ENCODE peak calls at places on chromosomes 2 and 18, in eight cellular contexts. P, V, S, K, L, O, Q and F are unnamed samples.

GRCh38 chr2:210461401-210461800 is 15.2 kb downstream of the LANCL1 start:
- DNase-seq in P (no peak), V (no peak), L (peak; percentile 45), O (no peak), K (no peak), Q (no peak), S (no peak), F (no peak)

GRCh38 chr18:4453712-4454547 is 1.2 kb downstream of the DLGAP1 start:
- DNase-seq in P (no peak), V (peak; percentile 13), O (peak; percentile 20), L (no peak), S (no peak), K (no peak), Q (no peak), F (peak; percentile 10)

GRCh38 chr2:84894758-84895520 is 10.5 kb upstream of the TMSB10 start:
- DNase-seq in O (peak; percentile 56), Q (peak; percentile 31), S (no peak), V (no peak), K (no peak), P (no peak), L (no peak), F (no peak)

GRCh38 chr2:6648656-6649247 is 217.0 kb downstream of the CMPK2 start:
- DNase-seq in K (no peak), S (no peak), L (no peak), O (no peak), P (no peak), V (no peak), Q (no peak), F (no peak)

GRCh38 chr2:204027105-204027504 is 90.5 kb downstream of the ICOS start:
- DNase-seq in L (no peak), Q (peak; percentile 74), O (no peak), V (no peak), K (peak; percentile 15), P (no peak), S (peak; percentile 1), F (no peak)

GRCh38 chr2:36670881-36671595 is 25.5 kb upstream of the VIT start:
- DNase-seq in O (no peak), V (no peak), Q (no peak), L (no peak), K (peak; percentile 20), S (no peak), P (no peak), F (no peak)

GRCh38 chr2:134244091-134244490 is 9.8 kb upstream of the MGAT5 start:
- DNase-seq in L (no peak), Q (peak; percentile 26), S (no peak), O (no peak), V (no peak), P (no peak), K (no peak), F (no peak)

GRCh38 chr2:195532628-195533271 is 124.3 kb upstream of the SLC39A10 start:
- DNase-seq in P (no peak), O (no peak), L (no peak), Q (peak; percentile 23), K (peak; percentile 31), V (no peak), S (no peak), F (no peak)

GRCh38 chr18:52869942-52870907 is 530.2 kb downstream of the DCC start:
- DNase-seq in O (no peak), S (no peak), Q (no peak), L (no peak), V (peak; percentile 9), K (no peak), P (no peak), F (no peak)

GRCh38 chr2:110919738-110920137 is 187.4 kb downstream of the ACOXL start:
- DNase-seq in L (no peak), Q (no peak), O (no peak), S (no peak), V (no peak), P (no peak), K (no peak), F (no peak)

GRCh38 chr2:138846216-138846821 is 66.1 kb upstream of the NXPH2 start:
- DNase-seq in K (peak; percentile 31), O (no peak), V (peak; percentile 65), P (no peak), S (no peak), Q (peak; percentile 19), L (no peak), F (no peak)

GRCh38 chr2:200406379-200406778 is 99.9 kb downstream of the SPATS2L start:
- DNase-seq in O (no peak), Q (no peak), L (no peak), P (no peak), S (no peak), V (no peak), K (no peak), F (no peak)

GRCh38 chr2:25664531-25665307 is 8.7 kb downstream of the DTNB start:
- DNase-seq in V (peak; percentile 80), Q (peak; percentile 72), S (no peak), P (peak; percentile 59), O (peak; percentile 72), K (peak; percentile 78), L (no peak), F (no peak)

GRCh38 chr2:168736636-168737424 is 65.6 kb upstream of the NOSTRIN start:
- DNase-seq in K (no peak), P (no peak), V (no peak), S (no peak), Q (no peak), O (no peak), L (no peak), F (no peak)

GRCh38 chr18:48133675-48134251 is 203.3 kb upstream of the SMAD2 start:
- DNase-seq in O (peak; percentile 46), P (no peak), Q (peak; percentile 72), S (peak; percentile 17), V (peak; percentile 55), K (no peak), L (no peak), F (no peak)

GRCh38 chr2:105789745-105790466 is 45.2 kb downstream of the NCK2 start:
- DNase-seq in O (no peak), P (no peak), K (peak; percentile 67), S (no peak), Q (peak; percentile 64), L (peak; percentile 74), V (no peak), F (peak; percentile 55)

GRCh38 chr2:38262514-38262871 is 114.6 kb downstream of the ATL2 start:
- DNase-seq in S (no peak), O (no peak), Q (no peak), L (no peak), K (no peak), V (no peak), P (no peak), F (no peak)

GRCh38 chr2:27809761-27810241 is 38.3 kb downstream of the MRPL33 start:
- DNase-seq in P (no peak), K (peak; percentile 78), S (peak; percentile 81), V (no peak), L (no peak), Q (peak; percentile 92), O (no peak), F (no peak)

GRCh38 chr2:105143467-105144127 is 97.9 kb upstream of the GPR45 start:
- DNase-seq in S (peak; percentile 11), V (peak; percentile 37), O (peak; percentile 16), P (no peak), L (no peak), K (no peak), Q (peak; percentile 65), F (peak; percentile 53)

GRCh38 chr18:30982285-30982992 is 60.1 kb downstream of the DSC3 start:
- DNase-seq in K (no peak), V (no peak), O (no peak), L (no peak), S (no peak), P (no peak), Q (no peak), F (no peak)

GRCh38 chr2:212974692-212975091 is 176.7 kb downstream of the IKZF2 start:
- DNase-seq in K (peak; percentile 40), V (peak; percentile 45), S (no peak), Q (peak; percentile 88), O (no peak), P (no peak), L (no peak), F (no peak)

DNA sequence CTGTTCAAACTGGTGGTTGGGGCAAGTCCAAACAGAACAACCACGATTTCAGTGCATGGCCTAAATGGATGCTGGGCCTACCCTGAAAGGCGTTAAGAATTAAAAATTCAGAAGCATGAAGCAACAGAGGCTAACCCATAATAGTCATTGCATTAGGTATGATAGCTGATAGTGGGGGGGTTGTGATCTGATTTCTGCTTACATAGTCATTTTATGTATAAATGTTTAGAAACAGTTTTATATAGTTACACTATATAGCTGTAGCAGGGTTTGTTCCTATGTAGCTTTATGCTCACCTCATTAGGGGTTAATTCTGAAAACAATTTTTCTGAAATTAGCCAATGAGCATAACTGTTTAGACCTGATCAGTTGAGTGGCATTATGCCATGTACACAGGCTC is 9.6 kb downstream of the TAF1B start:
- DNase-seq in L (no peak), K (no peak), P (no peak), Q (no peak), O (no peak), V (no peak), S (no peak), F (no peak)
- H3K36me3 ChIP-seq in L (peaks cover 14% of the 10 kb centered on the region), K (peaks cover 8% of the 10 kb centered on the region), P (peaks cover 15% of the 10 kb centered on the region), Q (peaks cover 13% of the 10 kb centered on the region), O (no peaks in the 10 kb centered on the region), V (no peaks in the 10 kb centered on the region), S (peaks cover 22% of the 10 kb centered on the region), F (no peaks in the 10 kb centered on the region)

GRCh38 chr2:13745324-13745723 is 887.2 kb upstream of the LRATD1 start:
- DNase-seq in K (peak; percentile 1), O (no peak), L (no peak), S (no peak), Q (no peak), V (peak; percentile 36), P (peak; percentile 56), F (no peak)
- H3K9me3 ChIP-seq in K (no peaks in the 10 kb centered on the region), O (no peaks in the 10 kb centered on the region), L (no peaks in the 10 kb centered on the region), S (no peaks in the 10 kb centered on the region), Q (no peaks in the 10 kb centered on the region), V (no peaks in the 10 kb centered on the region), P (no peaks in the 10 kb centered on the region), F (no peaks in the 10 kb centered on the region)

DNA sequence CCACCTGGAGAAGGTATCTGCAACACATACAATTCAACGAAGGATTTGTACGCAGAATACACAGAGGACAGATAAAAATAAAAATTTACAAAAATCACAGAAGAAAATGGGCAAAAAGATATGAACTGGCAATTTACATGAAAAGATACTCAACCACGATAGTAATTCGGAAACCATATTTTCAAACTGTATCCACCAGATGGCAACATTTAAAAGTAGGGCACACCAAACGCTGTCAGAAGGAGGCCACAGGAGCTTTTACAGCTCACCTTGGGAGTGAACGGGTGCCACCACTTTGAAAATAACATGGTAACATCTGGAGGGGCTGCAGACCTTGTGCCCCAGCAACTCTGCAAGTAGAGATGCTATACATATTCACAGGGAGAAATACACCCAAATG is 9.8 kb downstream of the KIF1A start:
- DNase-seq in S (no peak), K (no peak), P (no peak), L (no peak), Q (no peak), O (no peak), V (no peak), F (no peak)
- H3K36me3 ChIP-seq in S (no peaks in the 10 kb centered on the region), K (no peaks in the 10 kb centered on the region), P (no peaks in the 10 kb centered on the region), L (no peaks in the 10 kb centered on the region), Q (no peaks in the 10 kb centered on the region), O (no peaks in the 10 kb centered on the region), V (no peaks in the 10 kb centered on the region), F (no peaks in the 10 kb centered on the region)

DNA sequence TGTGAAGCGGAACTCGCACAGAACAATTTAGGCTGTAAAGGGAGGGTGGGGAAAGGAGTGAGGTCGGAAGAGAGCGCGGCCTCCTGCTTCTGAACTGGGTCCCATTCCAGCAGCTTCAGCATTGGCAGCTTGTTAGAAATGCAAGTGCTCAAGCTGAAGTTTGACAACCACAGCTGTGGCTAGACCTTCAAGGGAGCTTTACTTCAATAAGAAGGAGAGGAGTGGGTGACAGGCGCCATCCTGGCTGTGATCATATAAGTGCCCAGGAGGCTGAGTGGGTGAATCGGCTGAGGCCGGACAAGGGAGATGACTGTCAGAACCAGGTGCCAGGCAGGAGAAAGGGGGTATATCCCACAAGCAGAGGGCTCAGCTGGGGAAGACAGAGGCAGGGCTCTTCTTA is 622.5 kb downstream of the GALR1 start:
- DNase-seq in L (no peak), Q (no peak), S (no peak), O (no peak), K (no peak), P (no peak), V (no peak), F (no peak)
- H3K9me3 ChIP-seq in L (no peaks in the 10 kb centered on the region), Q (peaks cover 38% of the 10 kb centered on the region), S (peaks cover 17% of the 10 kb centered on the region), O (no peaks in the 10 kb centered on the region), K (no peaks in the 10 kb centered on the region), P (no peaks in the 10 kb centered on the region), V (no peaks in the 10 kb centered on the region), F (no peaks in the 10 kb centered on the region)